ENCODE peak calls at places on chromosomes 12 and 14, in eight cellular contexts. One of them, this sample, is unnamed.

GRCh38 chr12:26636710-26637328 is 196.2 kb downstream of the ITPR2 start:
- DNase-seq in NCI-H748 treated with DMSO at 0.1 percent for 48 hours: no peak
- DNase-seq in left cardiac atrium: no peak
- DNase-seq in BJ: no peak
- DNase-seq in MCF 10A: peak
- DNase-seq in stimulated activated CD4-positive, alpha-beta T cell treated with anti-CD3 and anti-CD28 coated beads, Interleukin-2, amount 100 ng/mL, for 48 hours: no peak
- DNase-seq in GM20000: no peak
- DNase-seq in NCI-H2081 treated with DMSO at 0.1 percent for 48 hours: no peak
- DNase-seq in this sample: peak

GRCh38 chr12:130729344-130729743 is 13.2 kb upstream of the RIMBP2 start:
- DNase-seq in MCF 10A: no peak
- DNase-seq in NCI-H2081 treated with DMSO at 0.1 percent for 48 hours: no peak
- DNase-seq in GM20000: no peak
- DNase-seq in left cardiac atrium: no peak
- DNase-seq in BJ: no peak
- DNase-seq in stimulated activated CD4-positive, alpha-beta T cell treated with anti-CD3 and anti-CD28 coated beads, Interleukin-2, amount 100 ng/mL, for 48 hours: no peak
- DNase-seq in NCI-H748 treated with DMSO at 0.1 percent for 48 hours: no peak
- DNase-seq in this sample: no peak

GRCh38 chr12:6766651-6767300 is 613 bp downstream of the PTMS start:
- DNase-seq in GM20000: peak
- DNase-seq in NCI-H2081 treated with DMSO at 0.1 percent for 48 hours: no peak
- DNase-seq in left cardiac atrium: peak
- DNase-seq in stimulated activated CD4-positive, alpha-beta T cell treated with anti-CD3 and anti-CD28 coated beads, Interleukin-2, amount 100 ng/mL, for 48 hours: peak
- DNase-seq in BJ: no peak
- DNase-seq in NCI-H748 treated with DMSO at 0.1 percent for 48 hours: peak
- DNase-seq in MCF 10A: peak
- DNase-seq in this sample: peak

GRCh38 chr14:104162495-104162894 is 24.1 kb downstream of the KIF26A start:
- DNase-seq in NCI-H748 treated with DMSO at 0.1 percent for 48 hours: no peak
- DNase-seq in MCF 10A: no peak
- DNase-seq in stimulated activated CD4-positive, alpha-beta T cell treated with anti-CD3 and anti-CD28 coated beads, Interleukin-2, amount 100 ng/mL, for 48 hours: no peak
- DNase-seq in NCI-H2081 treated with DMSO at 0.1 percent for 48 hours: no peak
- DNase-seq in BJ: no peak
- DNase-seq in left cardiac atrium: no peak
- DNase-seq in GM20000: no peak
- DNase-seq in this sample: no peak

GRCh38 chr12:31120392-31121008 is 46.8 kb downstream of the DDX11 start:
- DNase-seq in NCI-H748 treated with DMSO at 0.1 percent for 48 hours: no peak
- DNase-seq in BJ: no peak
- DNase-seq in MCF 10A: no peak
- DNase-seq in stimulated activated CD4-positive, alpha-beta T cell treated with anti-CD3 and anti-CD28 coated beads, Interleukin-2, amount 100 ng/mL, for 48 hours: no peak
- DNase-seq in GM20000: no peak
- DNase-seq in left cardiac atrium: no peak
- DNase-seq in NCI-H2081 treated with DMSO at 0.1 percent for 48 hours: no peak
- DNase-seq in this sample: no peak

GRCh38 chr12:107127482-107128185 is 34.3 kb upstream of the CRY1 start:
- DNase-seq in NCI-H2081 treated with DMSO at 0.1 percent for 48 hours: no peak
- DNase-seq in BJ: no peak
- DNase-seq in NCI-H748 treated with DMSO at 0.1 percent for 48 hours: no peak
- DNase-seq in left cardiac atrium: no peak
- DNase-seq in GM20000: no peak
- DNase-seq in stimulated activated CD4-positive, alpha-beta T cell treated with anti-CD3 and anti-CD28 coated beads, Interleukin-2, amount 100 ng/mL, for 48 hours: no peak
- DNase-seq in MCF 10A: no peak
- DNase-seq in this sample: no peak

GRCh38 chr14:93014038-93015023 is 91.4 kb downstream of the CHGA start:
- DNase-seq in NCI-H2081 treated with DMSO at 0.1 percent for 48 hours: no peak
- DNase-seq in NCI-H748 treated with DMSO at 0.1 percent for 48 hours: no peak
- DNase-seq in BJ: no peak
- DNase-seq in stimulated activated CD4-positive, alpha-beta T cell treated with anti-CD3 and anti-CD28 coated beads, Interleukin-2, amount 100 ng/mL, for 48 hours: no peak
- DNase-seq in MCF 10A: no peak
- DNase-seq in GM20000: no peak
- DNase-seq in left cardiac atrium: no peak
- DNase-seq in this sample: no peak

GRCh38 chr12:46303039-46303666 is 34.3 kb upstream of the SLC38A1 start:
- DNase-seq in stimulated activated CD4-positive, alpha-beta T cell treated with anti-CD3 and anti-CD28 coated beads, Interleukin-2, amount 100 ng/mL, for 48 hours: peak
- DNase-seq in NCI-H748 treated with DMSO at 0.1 percent for 48 hours: no peak
- DNase-seq in MCF 10A: peak
- DNase-seq in GM20000: peak
- DNase-seq in NCI-H2081 treated with DMSO at 0.1 percent for 48 hours: no peak
- DNase-seq in left cardiac atrium: no peak
- DNase-seq in BJ: no peak
- DNase-seq in this sample: peak

GRCh38 chr12:69095765-69096477 is 143.4 kb upstream of the CPSF6 start:
- DNase-seq in stimulated activated CD4-positive, alpha-beta T cell treated with anti-CD3 and anti-CD28 coated beads, Interleukin-2, amount 100 ng/mL, for 48 hours: no peak
- DNase-seq in left cardiac atrium: no peak
- DNase-seq in MCF 10A: no peak
- DNase-seq in GM20000: no peak
- DNase-seq in NCI-H2081 treated with DMSO at 0.1 percent for 48 hours: no peak
- DNase-seq in NCI-H748 treated with DMSO at 0.1 percent for 48 hours: no peak
- DNase-seq in BJ: no peak
- DNase-seq in this sample: no peak

GRCh38 chr14:74083161-74083560 is 1.1 kb downstream of the ALDH6A1 start:
- DNase-seq in NCI-H2081 treated with DMSO at 0.1 percent for 48 hours: no peak
- DNase-seq in NCI-H748 treated with DMSO at 0.1 percent for 48 hours: no peak
- DNase-seq in left cardiac atrium: no peak
- DNase-seq in MCF 10A: no peak
- DNase-seq in GM20000: no peak
- DNase-seq in stimulated activated CD4-positive, alpha-beta T cell treated with anti-CD3 and anti-CD28 coated beads, Interleukin-2, amount 100 ng/mL, for 48 hours: no peak
- DNase-seq in BJ: no peak
- DNase-seq in this sample: peak

GRCh38 chr12:121582583-121583333 is 1.9 kb upstream of the KDM2B start:
- DNase-seq in GM20000: no peak
- DNase-seq in NCI-H2081 treated with DMSO at 0.1 percent for 48 hours: no peak
- DNase-seq in stimulated activated CD4-positive, alpha-beta T cell treated with anti-CD3 and anti-CD28 coated beads, Interleukin-2, amount 100 ng/mL, for 48 hours: no peak
- DNase-seq in NCI-H748 treated with DMSO at 0.1 percent for 48 hours: no peak
- DNase-seq in left cardiac atrium: no peak
- DNase-seq in BJ: no peak
- DNase-seq in MCF 10A: no peak
- DNase-seq in this sample: no peak

GRCh38 chr12:120115692-120116442 is 686 bp downstream of the RAB35 start:
- DNase-seq in left cardiac atrium: peak
- DNase-seq in stimulated activated CD4-positive, alpha-beta T cell treated with anti-CD3 and anti-CD28 coated beads, Interleukin-2, amount 100 ng/mL, for 48 hours: peak
- DNase-seq in NCI-H748 treated with DMSO at 0.1 percent for 48 hours: no peak
- DNase-seq in GM20000: no peak
- DNase-seq in NCI-H2081 treated with DMSO at 0.1 percent for 48 hours: no peak
- DNase-seq in MCF 10A: peak
- DNase-seq in BJ: no peak
- DNase-seq in this sample: no peak

GRCh38 chr14:60642270-60642789 is 6.9 kb downstream of the SIX1 start:
- DNase-seq in left cardiac atrium: no peak
- DNase-seq in BJ: no peak
- DNase-seq in GM20000: peak
- DNase-seq in NCI-H2081 treated with DMSO at 0.1 percent for 48 hours: no peak
- DNase-seq in stimulated activated CD4-positive, alpha-beta T cell treated with anti-CD3 and anti-CD28 coated beads, Interleukin-2, amount 100 ng/mL, for 48 hours: peak
- DNase-seq in MCF 10A: no peak
- DNase-seq in NCI-H748 treated with DMSO at 0.1 percent for 48 hours: no peak
- DNase-seq in this sample: no peak

GRCh38 chr14:51004801-51005526 is 60.7 kb upstream of the PYGL start:
- DNase-seq in MCF 10A: peak
- DNase-seq in NCI-H748 treated with DMSO at 0.1 percent for 48 hours: no peak
- DNase-seq in GM20000: no peak
- DNase-seq in BJ: no peak
- DNase-seq in left cardiac atrium: no peak
- DNase-seq in stimulated activated CD4-positive, alpha-beta T cell treated with anti-CD3 and anti-CD28 coated beads, Interleukin-2, amount 100 ng/mL, for 48 hours: no peak
- DNase-seq in NCI-H2081 treated with DMSO at 0.1 percent for 48 hours: no peak
- DNase-seq in this sample: peak

GRCh38 chr14:23286904-23287479 is 1.1 kb upstream of the HOMEZ start:
- DNase-seq in BJ: no peak
- DNase-seq in stimulated activated CD4-positive, alpha-beta T cell treated with anti-CD3 and anti-CD28 coated beads, Interleukin-2, amount 100 ng/mL, for 48 hours: no peak
- DNase-seq in MCF 10A: no peak
- DNase-seq in NCI-H2081 treated with DMSO at 0.1 percent for 48 hours: no peak
- DNase-seq in NCI-H748 treated with DMSO at 0.1 percent for 48 hours: no peak
- DNase-seq in GM20000: no peak
- DNase-seq in left cardiac atrium: no peak
- DNase-seq in this sample: peak

GRCh38 chr14:90819734-90820393 is 3.6 kb upstream of the TTC7B start:
- DNase-seq in GM20000: no peak
- DNase-seq in MCF 10A: no peak
- DNase-seq in NCI-H748 treated with DMSO at 0.1 percent for 48 hours: no peak
- DNase-seq in left cardiac atrium: no peak
- DNase-seq in stimulated activated CD4-positive, alpha-beta T cell treated with anti-CD3 and anti-CD28 coated beads, Interleukin-2, amount 100 ng/mL, for 48 hours: no peak
- DNase-seq in BJ: no peak
- DNase-seq in NCI-H2081 treated with DMSO at 0.1 percent for 48 hours: no peak
- DNase-seq in this sample: no peak

GRCh38 chr14:106737025-106737424 is 1210.6 kb downstream of the TMEM121 start:
- DNase-seq in left cardiac atrium: no peak
- DNase-seq in stimulated activated CD4-positive, alpha-beta T cell treated with anti-CD3 and anti-CD28 coated beads, Interleukin-2, amount 100 ng/mL, for 48 hours: no peak
- DNase-seq in BJ: no peak
- DNase-seq in MCF 10A: no peak
- DNase-seq in GM20000: no peak
- DNase-seq in NCI-H2081 treated with DMSO at 0.1 percent for 48 hours: no peak
- DNase-seq in NCI-H748 treated with DMSO at 0.1 percent for 48 hours: no peak
- DNase-seq in this sample: no peak

GRCh38 chr12:48978291-48978740 is at the start of gene WNT1:
- DNase-seq in NCI-H2081 treated with DMSO at 0.1 percent for 48 hours: no peak
- DNase-seq in stimulated activated CD4-positive, alpha-beta T cell treated with anti-CD3 and anti-CD28 coated beads, Interleukin-2, amount 100 ng/mL, for 48 hours: no peak
- DNase-seq in NCI-H748 treated with DMSO at 0.1 percent for 48 hours: no peak
- DNase-seq in left cardiac atrium: no peak
- DNase-seq in GM20000: no peak
- DNase-seq in BJ: no peak
- DNase-seq in MCF 10A: no peak
- DNase-seq in this sample: no peak

GRCh38 chr14:36515896-36516718 is 3.9 kb downstream of the NKX2-1 start:
- DNase-seq in stimulated activated CD4-positive, alpha-beta T cell treated with anti-CD3 and anti-CD28 coated beads, Interleukin-2, amount 100 ng/mL, for 48 hours: no peak
- DNase-seq in NCI-H748 treated with DMSO at 0.1 percent for 48 hours: no peak
- DNase-seq in MCF 10A: no peak
- DNase-seq in NCI-H2081 treated with DMSO at 0.1 percent for 48 hours: no peak
- DNase-seq in left cardiac atrium: no peak
- DNase-seq in GM20000: peak
- DNase-seq in BJ: no peak
- DNase-seq in this sample: no peak

GRCh38 chr12:82174936-82175335 is 183.3 kb downstream of the CCDC59 start:
- DNase-seq in MCF 10A: no peak
- DNase-seq in BJ: no peak
- DNase-seq in NCI-H748 treated with DMSO at 0.1 percent for 48 hours: peak
- DNase-seq in NCI-H2081 treated with DMSO at 0.1 percent for 48 hours: peak
- DNase-seq in GM20000: no peak
- DNase-seq in stimulated activated CD4-positive, alpha-beta T cell treated with anti-CD3 and anti-CD28 coated beads, Interleukin-2, amount 100 ng/mL, for 48 hours: no peak
- DNase-seq in left cardiac atrium: no peak
- DNase-seq in this sample: no peak

GRCh38 chr14:81471062-81471461 is 62.6 kb downstream of the SEL1L start:
- DNase-seq in NCI-H748 treated with DMSO at 0.1 percent for 48 hours: no peak
- DNase-seq in left cardiac atrium: no peak
- DNase-seq in BJ: no peak
- DNase-seq in MCF 10A: no peak
- DNase-seq in stimulated activated CD4-positive, alpha-beta T cell treated with anti-CD3 and anti-CD28 coated beads, Interleukin-2, amount 100 ng/mL, for 48 hours: no peak
- DNase-seq in NCI-H2081 treated with DMSO at 0.1 percent for 48 hours: no peak
- DNase-seq in GM20000: no peak
- DNase-seq in this sample: no peak

GRCh38 chr12:26823391-26823790 is 9.6 kb downstream of the ITPR2 start:
- DNase-seq in GM20000: no peak
- DNase-seq in NCI-H2081 treated with DMSO at 0.1 percent for 48 hours: no peak
- DNase-seq in NCI-H748 treated with DMSO at 0.1 percent for 48 hours: no peak
- DNase-seq in BJ: no peak
- DNase-seq in left cardiac atrium: no peak
- DNase-seq in stimulated activated CD4-positive, alpha-beta T cell treated with anti-CD3 and anti-CD28 coated beads, Interleukin-2, amount 100 ng/mL, for 48 hours: no peak
- DNase-seq in MCF 10A: peak
- DNase-seq in this sample: peak

GRCh38 chr12:109581856-109582255 is 8.3 kb downstream of the MVK start:
- DNase-seq in BJ: no peak
- DNase-seq in NCI-H2081 treated with DMSO at 0.1 percent for 48 hours: no peak
- DNase-seq in MCF 10A: peak
- DNase-seq in stimulated activated CD4-positive, alpha-beta T cell treated with anti-CD3 and anti-CD28 coated beads, Interleukin-2, amount 100 ng/mL, for 48 hours: no peak
- DNase-seq in left cardiac atrium: no peak
- DNase-seq in NCI-H748 treated with DMSO at 0.1 percent for 48 hours: no peak
- DNase-seq in GM20000: no peak
- DNase-seq in this sample: peak

GRCh38 chr14:104993306-104993705 is 7.7 kb downstream of the CLBA1 start:
- DNase-seq in NCI-H2081 treated with DMSO at 0.1 percent for 48 hours: no peak
- DNase-seq in stimulated activated CD4-positive, alpha-beta T cell treated with anti-CD3 and anti-CD28 coated beads, Interleukin-2, amount 100 ng/mL, for 48 hours: no peak
- DNase-seq in left cardiac atrium: no peak
- DNase-seq in NCI-H748 treated with DMSO at 0.1 percent for 48 hours: no peak
- DNase-seq in MCF 10A: no peak
- DNase-seq in BJ: no peak
- DNase-seq in GM20000: no peak
- DNase-seq in this sample: no peak

GRCh38 chr12:64450711-64451486 is 1.0 kb upstream of the TBK1 start:
- DNase-seq in GM20000: peak
- DNase-seq in stimulated activated CD4-positive, alpha-beta T cell treated with anti-CD3 and anti-CD28 coated beads, Interleukin-2, amount 100 ng/mL, for 48 hours: no peak
- DNase-seq in MCF 10A: peak
- DNase-seq in NCI-H748 treated with DMSO at 0.1 percent for 48 hours: peak
- DNase-seq in NCI-H2081 treated with DMSO at 0.1 percent for 48 hours: no peak
- DNase-seq in BJ: no peak
- DNase-seq in left cardiac atrium: no peak
- DNase-seq in this sample: peak

GRCh38 chr14:99181804-99182520 is 90.0 kb downstream of the BCL11B start:
- DNase-seq in stimulated activated CD4-positive, alpha-beta T cell treated with anti-CD3 and anti-CD28 coated beads, Interleukin-2, amount 100 ng/mL, for 48 hours: no peak
- DNase-seq in NCI-H2081 treated with DMSO at 0.1 percent for 48 hours: no peak
- DNase-seq in BJ: no peak
- DNase-seq in NCI-H748 treated with DMSO at 0.1 percent for 48 hours: no peak
- DNase-seq in MCF 10A: no peak
- DNase-seq in left cardiac atrium: no peak
- DNase-seq in GM20000: no peak
- DNase-seq in this sample: no peak

GRCh38 chr14:96263347-96264199 is 7.6 kb downstream of the BDKRB1 start:
- DNase-seq in left cardiac atrium: no peak
- DNase-seq in MCF 10A: no peak
- DNase-seq in NCI-H748 treated with DMSO at 0.1 percent for 48 hours: no peak
- DNase-seq in NCI-H2081 treated with DMSO at 0.1 percent for 48 hours: no peak
- DNase-seq in stimulated activated CD4-positive, alpha-beta T cell treated with anti-CD3 and anti-CD28 coated beads, Interleukin-2, amount 100 ng/mL, for 48 hours: no peak
- DNase-seq in BJ: no peak
- DNase-seq in GM20000: no peak
- DNase-seq in this sample: no peak

GRCh38 chr12:24861751-24862575 is 86.9 kb downstream of the BCAT1 start:
- DNase-seq in NCI-H748 treated with DMSO at 0.1 percent for 48 hours: no peak
- DNase-seq in NCI-H2081 treated with DMSO at 0.1 percent for 48 hours: no peak
- DNase-seq in BJ: no peak
- DNase-seq in left cardiac atrium: no peak
- DNase-seq in GM20000: no peak
- DNase-seq in MCF 10A: no peak
- DNase-seq in stimulated activated CD4-positive, alpha-beta T cell treated with anti-CD3 and anti-CD28 coated beads, Interleukin-2, amount 100 ng/mL, for 48 hours: no peak
- DNase-seq in this sample: peak

GRCh38 chr12:125742413-125742812 is 677.2 kb downstream of the AACS start:
- DNase-seq in NCI-H748 treated with DMSO at 0.1 percent for 48 hours: no peak
- DNase-seq in NCI-H2081 treated with DMSO at 0.1 percent for 48 hours: no peak
- DNase-seq in stimulated activated CD4-positive, alpha-beta T cell treated with anti-CD3 and anti-CD28 coated beads, Interleukin-2, amount 100 ng/mL, for 48 hours: no peak
- DNase-seq in MCF 10A: no peak
- DNase-seq in left cardiac atrium: no peak
- DNase-seq in GM20000: no peak
- DNase-seq in BJ: no peak
- DNase-seq in this sample: peak

GRCh38 chr14:101223561-101224162 is 320.1 kb upstream of the RTL1 start:
- DNase-seq in MCF 10A: no peak
- DNase-seq in BJ: no peak
- DNase-seq in stimulated activated CD4-positive, alpha-beta T cell treated with anti-CD3 and anti-CD28 coated beads, Interleukin-2, amount 100 ng/mL, for 48 hours: no peak
- DNase-seq in NCI-H2081 treated with DMSO at 0.1 percent for 48 hours: no peak
- DNase-seq in GM20000: no peak
- DNase-seq in left cardiac atrium: no peak
- DNase-seq in NCI-H748 treated with DMSO at 0.1 percent for 48 hours: no peak
- DNase-seq in this sample: no peak

GRCh38 chr14:92539875-92540274 is 26.3 kb downstream of the RIN3 start:
- DNase-seq in NCI-H2081 treated with DMSO at 0.1 percent for 48 hours: no peak
- DNase-seq in left cardiac atrium: no peak
- DNase-seq in NCI-H748 treated with DMSO at 0.1 percent for 48 hours: no peak
- DNase-seq in BJ: no peak
- DNase-seq in MCF 10A: no peak
- DNase-seq in GM20000: no peak
- DNase-seq in stimulated activated CD4-positive, alpha-beta T cell treated with anti-CD3 and anti-CD28 coated beads, Interleukin-2, amount 100 ng/mL, for 48 hours: no peak
- DNase-seq in this sample: no peak

GRCh38 chr12:124764451-124764850 is 99.2 kb downstream of the SCARB1 start:
- DNase-seq in MCF 10A: peak
- DNase-seq in NCI-H2081 treated with DMSO at 0.1 percent for 48 hours: no peak
- DNase-seq in GM20000: no peak
- DNase-seq in NCI-H748 treated with DMSO at 0.1 percent for 48 hours: no peak
- DNase-seq in BJ: no peak
- DNase-seq in left cardiac atrium: peak
- DNase-seq in stimulated activated CD4-positive, alpha-beta T cell treated with anti-CD3 and anti-CD28 coated beads, Interleukin-2, amount 100 ng/mL, for 48 hours: peak
- DNase-seq in this sample: peak

This sample was measured in iris pigment epithelial cell.